ENCODE peak calls at places on chromosomes 12 and 14, in six cellular contexts. G is GM12865, O is GM12878, T is PC-3, Z is tibial nerve, U is astrocyte of the spinal cord. J is an unnamed sample.

GRCh38 chr12:104280703-104281458 is 22.7 kb upstream of the EID3 start:
- DNase-seq in G (no peak), T (peak), O (no peak), Z (no peak), U (peak), J (no peak)

GRCh38 chr14:36856095-36856878 is 194.6 kb downstream of the PAX9 start:
- DNase-seq in T (peak), G (no peak), U (no peak), Z (no peak), O (no peak), J (no peak)

GRCh38 chr14:96790715-96791114 is 6.5 kb upstream of the VRK1 start:
- DNase-seq in Z (no peak), G (no peak), T (no peak), U (no peak), O (no peak), J (no peak)

GRCh38 chr14:22159968-22160367 is 429.1 kb downstream of the DAD1 start:
- DNase-seq in Z (no peak), O (no peak), G (no peak), T (peak), U (no peak), J (no peak)

GRCh38 chr14:102319351-102320032 is at the start of gene ZNF839:
- DNase-seq in U (peak), T (peak), G (peak), Z (peak), O (no peak), J (peak)

GRCh38 chr14:98819132-98819866 is 452.7 kb downstream of the BCL11B start:
- DNase-seq in Z (no peak), T (no peak), G (no peak), O (no peak), U (no peak), J (no peak)

GRCh38 chr12:75877588-75878381 is 153.8 kb downstream of the PHLDA1 start:
- DNase-seq in U (peak), O (no peak), T (no peak), G (no peak), Z (no peak), J (no peak)

GRCh38 chr14:28867571-28867970 is 101.0 kb downstream of the FOXG1 start:
- DNase-seq in T (no peak), G (no peak), U (peak), O (no peak), Z (no peak), J (no peak)

GRCh38 chr14:61322799-61323290 is 1.5 kb downstream of the PRKCH start:
- DNase-seq in G (peak), U (no peak), Z (no peak), T (peak), O (no peak), J (no peak)

GRCh38 chr14:26528415-26529182 is 69.2 kb downstream of the NOVA1 start:
- DNase-seq in Z (no peak), O (no peak), U (peak), G (no peak), T (no peak), J (no peak)

GRCh38 chr12:109719123-109720022 is 5.7 kb downstream of the FAM222A start:
- DNase-seq in T (peak), Z (no peak), G (no peak), U (no peak), O (no peak), J (no peak)

GRCh38 chr12:38392584-38393144 is 76.1 kb downstream of the ALG10B start:
- DNase-seq in Z (no peak), G (peak), U (no peak), O (no peak), T (peak), J (no peak)

GRCh38 chr14:58607571-58608317 is 30.0 kb upstream of the DACT1 start:
- DNase-seq in U (peak), G (no peak), T (peak), Z (no peak), O (no peak), J (no peak)

GRCh38 chr12:106918746-106919145 is 37.0 kb upstream of the TMEM263 start:
- DNase-seq in Z (no peak), T (peak), O (no peak), G (no peak), U (peak), J (no peak)
- TF ChIP-seq CTCF in Z (no peak), T (peak), O (peak), G (peak), U (peak), J (no peak)

GRCh38 chr14:95712398-95712797 is 1.5 kb downstream of the TCL1A start:
- DNase-seq in T (no peak), Z (no peak), G (no peak), O (no peak), U (no peak), J (no peak)
- H3K4me3 ChIP-seq in T (no peak), Z (no peak), G (peak), O (peak), U (no peak), J (no peak)

GRCh38 chr14:92041203-92041602 is 1.3 kb upstream of the TRIP11 start:
- DNase-seq in G (no peak), T (no peak), O (no peak), U (no peak), Z (no peak), J (no peak)

GRCh38 chr14:92037989-92038388 is 1.9 kb downstream of the TRIP11 start:
- DNase-seq in U (no peak), T (peak), Z (no peak), G (no peak), O (no peak), J (no peak)

GRCh38 chr14:92039073-92039719 is 663 bp downstream of the TRIP11 start:
- DNase-seq in Z (no peak), O (no peak), T (peak), G (peak), U (peak), J (no peak)

GRCh38 chr14:92040431-92041040 is 677 bp upstream of the TRIP11 start:
- DNase-seq in G (peak), Z (no peak), T (peak), O (peak), U (peak), J (no peak)

GRCh38 chr14:92039720-92040430 is at the start of gene TRIP11:
- DNase-seq in O (peak), Z (peak), G (peak), T (peak), U (peak), J (peak)
- TF ChIP-seq CTCF in O (no peak), Z (no peak), G (no peak), T (no peak), U (no peak), J (peak)

GRCh38 chr12:67019070-67019469 is 250.1 kb upstream of the CAND1 start:
- DNase-seq in T (no peak), U (peak), Z (no peak), G (no peak), O (no peak), J (no peak)
- H3K4me3 ChIP-seq in T (no peak), U (no peak), Z (no peak), G (no peak), O (no peak), J (no peak)

J was measured in Peyer's patch.